ENCODE peak calls at places on chromosomes 4 and X, in nine cellular contexts. R is prostate gland, W is suprapubic skin, I is IMR-90, L is ovary, S is breast epithelium, O is endothelial cell of umbilical vein, H is Peyer's patch, V is lower leg skin. Y is an unnamed sample.

GRCh38 chr4:1255699-1256098 is 6.8 kb upstream of the CTBP1 start:
- DNase-seq in R (no peak), W (no peak), I (no peak), L (no peak), S (no peak), O (no peak), H (no peak), V (no peak), Y (no peak)

GRCh38 chr4:7980036-7980435 is 40.4 kb upstream of the AFAP1 start:
- DNase-seq in R (no peak), W (no peak), I (peak), L (no peak), S (no peak), O (no peak), H (no peak), V (no peak), Y (no peak)

GRCh38 chrX:113741744-113742143 is 842.1 kb upstream of the HTR2C start:
- DNase-seq in R (peak), W (no peak), I (no peak), L (no peak), S (no peak), O (peak), H (no peak), V (no peak), Y (no peak)

GRCh38 chrX:18464500-18464899 is 39.1 kb downstream of the CDKL5 start:
- DNase-seq in R (no peak), W (no peak), I (no peak), L (no peak), S (no peak), O (no peak), H (no peak), V (no peak), Y (no peak)

GRCh38 chrX:101462892-101463291 is 22.4 kb upstream of the ARMCX4 start:
- DNase-seq in R (peak), W (no peak), I (peak), L (no peak), S (no peak), O (peak), H (no peak), V (no peak), Y (no peak)

GRCh38 chr4:24849662-24850280 is 54.4 kb downstream of the SOD3 start:
- DNase-seq in R (no peak), W (no peak), I (peak), L (no peak), S (no peak), O (no peak), H (no peak), V (no peak), Y (no peak)

GRCh38 chr4:53189011-53189410 is 176.8 kb downstream of the SCFD2 start:
- DNase-seq in R (no peak), W (no peak), I (peak), L (no peak), S (no peak), O (no peak), H (no peak), V (no peak), Y (no peak)

GRCh38 chrX:96909291-96909690 is 25.6 kb downstream of the RPA4 start:
- DNase-seq in R (no peak), W (no peak), I (peak), L (no peak), S (no peak), O (peak), H (no peak), V (no peak), Y (no peak)

GRCh38 chrX:27555514-27555913 is 34.6 kb upstream of the DCAF8L2 start:
- DNase-seq in R (no peak), W (no peak), I (peak), L (no peak), S (no peak), O (peak), H (no peak), V (no peak), Y (no peak)

GRCh38 chrX:79369871-79370270 is 2.7 kb upstream of the ITM2A start:
- DNase-seq in R (no peak), W (no peak), I (no peak), L (no peak), S (no peak), O (no peak), H (no peak), V (no peak), Y (no peak)

GRCh38 chr4:7938513-7939376 is 916 bp downstream of the AFAP1 start:
- DNase-seq in R (no peak), W (no peak), I (peak), L (peak), S (no peak), O (peak), H (no peak), V (peak), Y (no peak)

GRCh38 chrX:11791090-11791489 is 33.1 kb downstream of the MSL3 start:
- DNase-seq in R (no peak), W (no peak), I (no peak), L (no peak), S (no peak), O (no peak), H (no peak), V (no peak), Y (no peak)

GRCh38 chrX:39653656-39654055 is 444.1 kb downstream of the BCOR start:
- DNase-seq in R (no peak), W (no peak), I (no peak), L (no peak), S (no peak), O (no peak), H (no peak), V (no peak), Y (no peak)

GRCh38 chr4:180953572-180953971 is 1289.6 kb upstream of the TENM3 start:
- DNase-seq in R (no peak), W (no peak), I (peak), L (no peak), S (no peak), O (no peak), H (no peak), V (no peak), Y (no peak)

GRCh38 chrX:51336584-51336983 is 4.0 kb downstream of the NUDT10 start:
- DNase-seq in R (peak), W (no peak), I (peak), L (peak), S (no peak), O (peak), H (no peak), V (no peak), Y (no peak)

GRCh38 chr4:188305690-188306089 is 166.4 kb downstream of the TRIML1 start:
- DNase-seq in R (no peak), W (no peak), I (no peak), L (no peak), S (no peak), O (no peak), H (no peak), V (no peak), Y (no peak)

GRCh38 chr4:183620421-183620820 is 38.6 kb downstream of the RWDD4 start:
- DNase-seq in R (no peak), W (no peak), I (no peak), L (no peak), S (no peak), O (no peak), H (no peak), V (no peak), Y (no peak)

GRCh38 chrX:130108647-130109428 is 1.5 kb downstream of the ELF4 start:
- DNase-seq in R (no peak), W (no peak), I (no peak), L (no peak), S (no peak), O (no peak), H (peak), V (no peak), Y (no peak)

GRCh38 chr4:103075435-103075893 is 1.1 kb downstream of the SLC9B2 start:
- DNase-seq in R (no peak), W (no peak), I (peak), L (no peak), S (no peak), O (peak), H (no peak), V (no peak), Y (peak)

GRCh38 chr4:53586121-53586816 is 5.0 kb downstream of the LNX1 start:
- DNase-seq in R (no peak), W (no peak), I (peak), L (no peak), S (no peak), O (no peak), H (no peak), V (no peak), Y (no peak)

GRCh38 chrX:129006491-129006890 is 516.8 kb downstream of the SMARCA1 start:
- DNase-seq in R (no peak), W (no peak), I (no peak), L (no peak), S (no peak), O (no peak), H (no peak), V (no peak), Y (no peak)

GRCh38 chr4:150972592-150972991 is 42.5 kb downstream of the LRBA start:
- DNase-seq in R (no peak), W (no peak), I (peak), L (no peak), S (no peak), O (peak), H (no peak), V (no peak), Y (no peak)

GRCh38 chr4:186472948-186473347 is 82.4 kb downstream of the MTNR1A start:
- DNase-seq in R (no peak), W (no peak), I (peak), L (no peak), S (no peak), O (no peak), H (no peak), V (no peak), Y (no peak)

GRCh38 chr4:82519776-82520175 is 42.0 kb downstream of the TMEM150C start:
- DNase-seq in R (no peak), W (no peak), I (peak), L (no peak), S (no peak), O (peak), H (no peak), V (no peak), Y (no peak)

GRCh38 chrX:63349307-63349706 is 1.8 kb downstream of the SPIN4 start:
- DNase-seq in R (no peak), W (no peak), I (no peak), L (no peak), S (no peak), O (peak), H (no peak), V (no peak), Y (no peak)

GRCh38 chr4:118994030-118994429 is 105.4 kb downstream of the SYNPO2 start:
- DNase-seq in R (no peak), W (no peak), I (peak), L (peak), S (no peak), O (no peak), H (no peak), V (no peak), Y (no peak)

GRCh38 chr4:119000400-119000799 is 111.7 kb downstream of the SYNPO2 start:
- DNase-seq in R (no peak), W (no peak), I (peak), L (no peak), S (no peak), O (no peak), H (no peak), V (no peak), Y (no peak)

GRCh38 chr4:118999919-119000318 is 111.3 kb downstream of the SYNPO2 start:
- DNase-seq in R (no peak), W (no peak), I (no peak), L (no peak), S (no peak), O (no peak), H (no peak), V (no peak), Y (no peak)

GRCh38 chr4:118995693-118996391 is 107.2 kb downstream of the SYNPO2 start:
- DNase-seq in R (no peak), W (no peak), I (no peak), L (no peak), S (no peak), O (no peak), H (no peak), V (no peak), Y (no peak)

DNA sequence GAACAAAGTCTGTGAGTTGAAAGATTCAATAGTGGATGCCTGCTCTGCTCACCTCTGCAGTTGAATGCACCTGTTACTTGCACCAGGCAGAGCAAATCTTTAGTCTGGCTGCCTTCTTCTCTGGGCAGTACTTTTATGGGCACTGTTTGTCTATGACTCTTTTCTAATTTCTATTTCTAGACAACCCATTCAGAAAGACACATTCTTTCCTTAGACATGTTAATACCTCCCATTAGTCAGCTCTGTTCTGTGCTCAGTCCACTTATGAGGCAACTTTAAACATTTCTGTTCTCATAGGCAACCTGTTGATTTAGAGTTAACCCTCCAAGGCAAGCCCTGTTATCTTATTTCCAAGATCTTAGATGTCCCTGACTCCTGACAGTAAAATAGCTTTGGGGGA is 108.9 kb downstream of the SYNPO2 start:
- DNase-seq in R (no peak), W (no peak), I (peak), L (no peak), S (no peak), O (no peak), H (no peak), V (no peak), Y (no peak)
- TF ChIP-seq POLR2A in R (no peak), W (no peak), I (no peak), L (no peak), S (no peak), O (no peak), H (no peak), V (no peak), Y (no peak)

GRCh38 chr4:104491826-104492771 is 2.6 kb downstream of the CXXC4 start:
- DNase-seq in R (peak), W (no peak), I (no peak), L (no peak), S (no peak), O (peak), H (peak), V (no peak), Y (no peak)

GRCh38 chr4:104490770-104491395 is 3.8 kb downstream of the CXXC4 start:
- DNase-seq in R (peak), W (peak), I (peak), L (peak), S (peak), O (peak), H (peak), V (peak), Y (peak)

GRCh38 chr4:104490096-104490769 is 4.5 kb downstream of the CXXC4 start:
- DNase-seq in R (peak), W (no peak), I (no peak), L (no peak), S (no peak), O (no peak), H (peak), V (no peak), Y (peak)

GRCh38 chr4:104489731-104490095 is 5.0 kb downstream of the CXXC4 start:
- DNase-seq in R (no peak), W (no peak), I (no peak), L (no peak), S (no peak), O (no peak), H (no peak), V (no peak), Y (no peak)

GRCh38 chr4:104491396-104491821 is 3.3 kb downstream of the CXXC4 start:
- DNase-seq in R (peak), W (peak), I (no peak), L (peak), S (no peak), O (no peak), H (peak), V (peak), Y (peak)
- H3K4me3 ChIP-seq in R (peak), W (peak), I (peak), L (peak), S (peak), O (peak), H (peak), V (peak), Y (peak)

GRCh38 chr4:85610450-85610849 is 135.5 kb downstream of the ARHGAP24 start:
- DNase-seq in R (no peak), W (no peak), I (no peak), L (no peak), S (no peak), O (no peak), H (no peak), V (no peak), Y (no peak)

GRCh38 chr4:85606505-85606904 is 131.6 kb downstream of the ARHGAP24 start:
- DNase-seq in R (no peak), W (no peak), I (no peak), L (no peak), S (no peak), O (no peak), H (no peak), V (no peak), Y (no peak)

GRCh38 chr4:85603437-85604336 is 128.7 kb downstream of the ARHGAP24 start:
- DNase-seq in R (no peak), W (no peak), I (no peak), L (no peak), S (no peak), O (peak), H (no peak), V (no peak), Y (no peak)

GRCh38 chr4:85611661-85612060 is 136.7 kb downstream of the ARHGAP24 start:
- DNase-seq in R (no peak), W (no peak), I (no peak), L (no peak), S (no peak), O (no peak), H (no peak), V (no peak), Y (no peak)

GRCh38 chr4:85607624-85608023 is 132.7 kb downstream of the ARHGAP24 start:
- DNase-seq in R (peak), W (no peak), I (no peak), L (no peak), S (no peak), O (no peak), H (no peak), V (no peak), Y (no peak)
- TF ChIP-seq POLR2A in R (no peak), W (no peak), I (no peak), L (no peak), S (no peak), O (no peak), H (no peak), V (no peak), Y (no peak)

DNA sequence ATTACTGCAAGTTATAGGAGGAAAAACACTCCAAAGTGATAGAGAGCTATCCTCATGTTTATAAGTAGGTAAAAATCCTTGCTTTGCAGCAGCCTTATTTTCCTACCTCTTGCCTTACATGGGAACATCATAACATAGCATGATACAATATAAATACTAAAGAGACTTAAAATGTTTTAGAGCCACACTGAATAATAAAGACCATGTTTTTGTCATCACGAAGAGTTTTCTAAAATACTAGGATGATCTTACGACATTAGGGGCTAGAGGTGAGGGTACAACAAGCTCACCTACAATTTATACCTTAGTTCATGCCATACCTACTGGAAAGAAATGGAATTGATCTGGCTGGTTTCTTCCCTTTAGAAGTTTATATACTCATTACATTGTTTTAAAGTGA is 184.8 kb downstream of the FBXW7 start:
- DNase-seq in R (no peak), W (no peak), I (no peak), L (no peak), S (no peak), O (no peak), H (no peak), V (no peak), Y (no peak)
- H3K4me3 ChIP-seq in R (no peak), W (peak), I (no peak), L (no peak), S (peak), O (peak), H (no peak), V (no peak), Y (no peak)

GRCh38 chr4:174358823-174359222 is 75.1 kb downstream of the CEP44 start:
- DNase-seq in R (no peak), W (no peak), I (peak), L (no peak), S (no peak), O (no peak), H (no peak), V (no peak), Y (no peak)

GRCh38 chr4:174362340-174362739 is 78.6 kb downstream of the CEP44 start:
- DNase-seq in R (no peak), W (no peak), I (no peak), L (no peak), S (no peak), O (no peak), H (no peak), V (no peak), Y (no peak)

GRCh38 chr4:174358410-174358809 is 74.7 kb downstream of the CEP44 start:
- DNase-seq in R (no peak), W (no peak), I (no peak), L (no peak), S (no peak), O (no peak), H (no peak), V (no peak), Y (no peak)

GRCh38 chr4:174352405-174352804 is 68.7 kb downstream of the CEP44 start:
- DNase-seq in R (no peak), W (no peak), I (no peak), L (no peak), S (no peak), O (no peak), H (no peak), V (no peak), Y (no peak)

DNA sequence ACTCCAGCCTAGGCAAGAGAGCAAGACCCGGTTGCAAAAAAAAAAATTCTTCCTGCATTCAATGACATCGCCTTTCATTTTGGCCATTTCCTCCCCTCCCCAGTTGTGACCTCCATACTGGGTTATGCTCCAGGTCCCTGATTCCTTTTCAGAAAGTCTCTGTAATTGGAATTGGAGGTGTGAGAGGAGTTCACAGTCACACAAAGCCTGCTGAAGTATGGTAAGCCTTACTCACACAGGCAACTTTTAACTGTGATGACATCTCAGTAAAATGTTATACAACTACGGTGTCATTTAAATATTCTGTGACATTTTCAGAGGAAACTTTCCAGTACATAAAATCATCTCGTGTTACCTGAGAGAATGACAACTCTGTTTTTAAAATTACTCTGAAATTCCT is 73.6 kb downstream of the CEP44 start:
- DNase-seq in R (no peak), W (no peak), I (no peak), L (no peak), S (no peak), O (no peak), H (no peak), V (no peak), Y (no peak)
- TF ChIP-seq POLR2A in R (no peak), W (no peak), I (no peak), L (no peak), S (no peak), O (no peak), H (no peak), V (no peak), Y (no peak)

GRCh38 chr4:5749568-5749967 is 38.6 kb downstream of the EVC start:
- DNase-seq in R (no peak), W (no peak), I (no peak), L (no peak), S (no peak), O (no peak), H (no peak), V (peak), Y (no peak)

GRCh38 chr4:5750052-5750950 is 39.3 kb downstream of the EVC start:
- DNase-seq in R (no peak), W (no peak), I (peak), L (no peak), S (no peak), O (peak), H (no peak), V (no peak), Y (no peak)

GRCh38 chr4:5747746-5748365 is 36.9 kb downstream of the EVC start:
- DNase-seq in R (no peak), W (no peak), I (peak), L (no peak), S (no peak), O (peak), H (no peak), V (no peak), Y (no peak)

GRCh38 chr4:5746250-5746649 is 35.2 kb downstream of the EVC start:
- DNase-seq in R (no peak), W (no peak), I (no peak), L (no peak), S (no peak), O (no peak), H (no peak), V (peak), Y (no peak)

GRCh38 chr4:5746829-5747745 is 36.1 kb downstream of the EVC start:
- DNase-seq in R (no peak), W (no peak), I (peak), L (no peak), S (no peak), O (peak), H (no peak), V (peak), Y (no peak)
- H3K4me3 ChIP-seq in R (no peak), W (no peak), I (no peak), L (no peak), S (no peak), O (no peak), H (no peak), V (no peak), Y (no peak)

Y was measured in right lobe of liver.